ENCODE peak calls at places on chromosomes 16 and 17, in four cellular contexts. L, N, M and R are unnamed samples.

GRCh38 chr16:19589771-19590302 is 34.3 kb downstream of the VPS35L start:
- DNase-seq in M (no peak), L (peak), N (no peak), R (no peak)

GRCh38 chr17:15343749-15344148 is 2.4 kb upstream of the TEKT3 start:
- DNase-seq in N (no peak), M (no peak), L (no peak), R (no peak)

GRCh38 chr16:66154801-66155200 is 211.7 kb upstream of the CDH5 start:
- DNase-seq in M (no peak), L (no peak), N (no peak), R (no peak)

GRCh38 chr17:50044483-50044882 is 11.4 kb upstream of the ITGA3 start:
- DNase-seq in L (no peak), N (no peak), M (no peak), R (no peak)

GRCh38 chr16:68331879-68332410 is 21.1 kb downstream of the PRMT7 start:
- DNase-seq in L (peak), M (no peak), N (no peak), R (no peak)

GRCh38 chr16:6913535-6913934 is 419.1 kb upstream of the RBFOX1 start:
- DNase-seq in N (no peak), L (no peak), M (no peak), R (no peak)

GRCh38 chr17:66276328-66276937 is 26.0 kb upstream of the PRKCA start:
- DNase-seq in N (no peak), L (peak), M (peak), R (no peak)

GRCh38 chr16:27961296-27961620 is 102.3 kb downstream of the GSG1L start:
- DNase-seq in M (no peak), N (no peak), L (no peak), R (no peak)

GRCh38 chr16:3961449-3961849 is 80.9 kb upstream of the CREBBP start:
- DNase-seq in M (no peak), N (no peak), L (peak), R (no peak)

GRCh38 chr17:40448213-40448638 is 5.0 kb downstream of the IGFBP4 start:
- DNase-seq in N (no peak), M (no peak), L (peak), R (no peak)

GRCh38 chr17:53924530-53925455 is 102.1 kb downstream of the KIF2B start:
- DNase-seq in N (no peak), L (peak), M (no peak), R (no peak)

GRCh38 chr16:88970095-88970494 is 6.9 kb downstream of the CBFA2T3 start:
- DNase-seq in L (no peak), N (no peak), M (no peak), R (no peak)

GRCh38 chr17:7551396-7551795 is 2.5 kb downstream of the TNFSF12 start:
- DNase-seq in M (no peak), N (no peak), L (peak), R (no peak)

GRCh38 chr17:7548585-7549400 is at the start of gene TNFSF12:
- DNase-seq in M (peak), N (no peak), L (no peak), R (peak)

GRCh38 chr17:7550359-7550758 is 1.5 kb downstream of the TNFSF12 start:
- DNase-seq in M (no peak), N (no peak), L (no peak), R (no peak)

GRCh38 chr17:7552621-7553051 is 3.8 kb downstream of the TNFSF12 start:
- DNase-seq in L (no peak), M (no peak), N (peak), R (no peak)

GRCh38 chr17:7549401-7550055 is 670 bp downstream of the TNFSF12 start:
- DNase-seq in M (no peak), N (no peak), L (no peak), R (no peak)
- TF ChIP-seq CBFB in M (no peak), N (no peak), L (no peak), R (no peak)

DNA sequence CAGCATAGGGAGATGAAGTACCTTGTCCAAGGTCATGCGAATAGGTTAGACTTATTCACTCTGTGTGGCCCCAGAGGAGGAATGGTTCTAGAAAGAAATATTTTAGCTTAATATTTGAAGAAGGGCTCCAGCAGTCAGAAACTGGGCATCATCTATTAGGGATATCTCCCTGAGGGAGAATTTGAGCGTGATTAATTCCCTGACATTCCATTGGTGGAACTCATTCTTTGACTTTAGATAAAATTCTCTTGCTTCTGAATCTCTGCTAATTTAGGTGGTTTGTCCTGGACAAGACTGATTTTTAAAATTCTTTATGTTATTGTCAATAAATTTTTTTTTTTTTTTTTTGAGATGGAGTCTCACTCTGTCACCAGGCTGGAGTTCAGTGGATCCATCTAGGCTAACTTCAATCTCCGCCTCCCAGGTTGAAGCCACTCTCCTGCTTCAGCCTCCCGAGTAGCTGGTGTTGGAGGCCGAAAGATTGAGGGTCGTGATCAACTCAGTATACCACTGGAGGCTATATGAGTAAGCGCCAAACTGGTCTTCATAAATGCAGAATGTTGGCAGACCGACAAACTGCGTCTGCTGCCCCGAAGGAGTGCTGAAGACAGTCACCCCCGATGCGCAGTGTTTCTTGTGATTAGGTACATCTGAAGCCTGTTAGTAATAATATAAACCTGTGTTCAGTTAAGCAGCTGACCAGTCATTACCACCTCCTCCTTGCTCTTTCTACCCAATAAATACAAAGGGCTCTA is 267.9 kb upstream of the HSBP1 start:
- DNase-seq in L (no peak), N (no peak), M (no peak), R (no peak)
- TF ChIP-seq ETV6 in L (no peak), N (no peak), M (no peak), R (no peak)

GRCh38 chr17:69822314-69822875 is 252.6 kb upstream of the KCNJ16 start:
- DNase-seq in L (no peak), N (no peak), M (no peak), R (no peak)

GRCh38 chr17:69828087-69828486 is 246.9 kb upstream of the KCNJ16 start:
- DNase-seq in N (no peak), M (no peak), L (no peak), R (no peak)
- TF ChIP-seq CBFB in N (no peak), M (no peak), L (no peak), R (no peak)

DNA sequence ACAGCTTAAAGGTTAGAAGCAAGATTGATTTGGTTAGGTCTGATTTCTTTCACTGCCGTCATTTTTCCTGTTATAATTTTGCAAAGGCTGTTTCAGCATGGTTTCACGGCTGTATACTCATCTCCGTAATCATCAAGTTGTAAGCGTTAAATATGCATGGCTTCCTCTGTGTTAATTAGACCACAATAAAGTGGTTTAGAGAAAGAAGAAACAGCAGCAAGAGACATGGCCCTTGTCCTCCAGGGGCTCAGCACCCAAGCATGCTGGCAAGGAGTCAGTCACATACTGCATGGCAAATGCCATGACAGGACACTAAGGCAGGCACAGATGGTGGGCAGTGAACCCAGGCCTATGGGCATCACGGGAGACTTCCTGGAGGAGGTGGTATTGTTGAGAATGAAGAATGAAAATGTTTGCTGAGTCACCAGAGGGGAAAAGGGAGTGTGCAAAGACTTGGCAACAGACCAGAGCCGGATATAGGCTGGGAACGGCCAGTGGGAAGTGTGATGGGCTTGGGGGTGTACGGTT is 61.4 kb upstream of the PLCG2 start:
- DNase-seq in L (no peak), M (no peak), N (peak), R (no peak)
- TF ChIP-seq ETV6 in L (no peak), M (no peak), N (no peak), R (no peak)

DNA sequence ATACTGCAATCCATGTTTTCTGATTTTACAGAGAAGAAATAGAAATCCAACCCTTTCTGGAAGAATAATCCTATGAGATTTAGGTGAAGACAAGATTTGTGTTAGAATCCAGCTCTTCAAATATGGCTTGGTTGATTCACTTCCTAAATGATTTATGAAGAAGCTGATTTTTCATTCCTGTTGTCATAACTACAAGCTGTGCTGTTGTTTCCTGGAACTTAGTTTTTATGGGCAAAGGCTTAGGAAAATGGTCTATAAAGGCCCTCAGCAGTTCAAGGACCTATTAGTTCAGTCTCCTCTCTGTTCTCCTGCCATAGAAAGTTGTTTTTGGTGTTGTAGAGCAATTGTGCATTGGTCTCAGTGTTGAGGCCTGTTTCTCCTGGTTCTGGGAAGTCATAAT is 174.2 kb upstream of the FAM20A start:
- DNase-seq in M (no peak), L (no peak), N (no peak), R (no peak)
- TF ChIP-seq CBFB in M (no peak), L (no peak), N (no peak), R (no peak)

GRCh38 chr17:43831633-43832032 is 1.3 kb downstream of the MPP3 start:
- DNase-seq in M (no peak), N (no peak), L (no peak), R (no peak)
- TF ChIP-seq ETV6 in M (no peak), N (no peak), L (no peak), R (no peak)

GRCh38 chr17:48427598-48427997 is 2.4 kb downstream of the SKAP1 start:
- DNase-seq in N (no peak), L (no peak), M (peak), R (no peak)
- TF ChIP-seq CBFB in N (no peak), L (no peak), M (no peak), R (no peak)

GRCh38 chr16:56793504-56793903 is 63.6 kb downstream of the NUP93 start:
- DNase-seq in N (no peak), L (peak), M (peak), R (no peak)
- TF ChIP-seq ETV6 in N (no peak), L (no peak), M (no peak), R (no peak)